ENCODE peak calls at places on chromosomes 5 and 9, in four cellular contexts. E is RWPE2, N is OCI-LY7, M is fibroblast of mammary gland. V is an unnamed sample.

GRCh38 chr5:175059687-175060194 is 335.4 kb downstream of the MSX2 start:
- DNase-seq in M (no peak), N (no peak), E (no peak), V (no peak)

GRCh38 chr9:93669116-93669957 is 93.0 kb downstream of the PHF2 start:
- DNase-seq in E (peak; percentile 33), N (no peak), M (no peak), V (no peak)

GRCh38 chr9:113868501-113868900 is 7.6 kb upstream of the ZNF618 start:
- DNase-seq in M (no peak), E (no peak), N (no peak), V (no peak)

GRCh38 chr5:135319458-135319857 is 79.6 kb downstream of the MACROH2A1 start:
- DNase-seq in E (peak; percentile 43), M (no peak), N (no peak), V (no peak)

GRCh38 chr9:106602354-106602753 is 260.6 kb upstream of the ZNF462 start:
- DNase-seq in M (no peak), E (no peak), N (no peak), V (no peak)

GRCh38 chr5:44332360-44332971 is 56.8 kb downstream of the FGF10 start:
- DNase-seq in M (peak; percentile 74), N (peak; percentile 48), E (no peak), V (peak; percentile 66)

GRCh38 chr5:141617682-141618029 is 1.1 kb downstream of the DIAPH1 start:
- DNase-seq in E (no peak), M (no peak), N (no peak), V (peak; percentile 57)

GRCh38 chr5:102711525-102712240 is 43.4 kb upstream of the PAM start:
- DNase-seq in N (no peak), E (no peak), M (no peak), V (peak; percentile 8)

GRCh38 chr9:100352201-100352726 is 478 bp downstream of the TEX10 start:
- DNase-seq in N (peak; percentile 59), E (peak; percentile 55), M (peak; percentile 18), V (peak; percentile 40)

GRCh38 chr5:107636555-107636954 is 34.2 kb downstream of the EFNA5 start:
- DNase-seq in E (no peak), N (no peak), M (no peak), V (no peak)

GRCh38 chr9:126505697-126506346 is 107.9 kb upstream of the LMX1B start:
- DNase-seq in E (peak; percentile 11), N (no peak), M (no peak), V (no peak)

GRCh38 chr5:137365126-137365865 is 133.8 kb downstream of the SPOCK1 start:
- DNase-seq in M (peak; percentile 47), N (no peak), E (no peak), V (no peak)

GRCh38 chr9:107847977-107848376 is 358.4 kb upstream of the KLF4 start:
- DNase-seq in M (peak; percentile 69), N (no peak), E (no peak), V (peak; percentile 17)

GRCh38 chr5:135007749-135008363 is 26.2 kb downstream of the PITX1 start:
- DNase-seq in N (no peak), M (no peak), E (no peak), V (no peak)

V was measured in MCF 10A.